ENCODE peak calls at places on chromosomes 5 and 9, in seven cellular contexts. One of them, this sample, is unnamed.

GRCh38 chr5:106415541-106415940 is 1255.2 kb downstream of the EFNA5 start:
- DNase-seq in HepG2: no peak
- DNase-seq in H1: no peak
- DNase-seq in HCT116: no peak
- DNase-seq in SK-N-SH: no peak
- DNase-seq in GM12878: no peak
- DNase-seq in K562: no peak
- DNase-seq in this sample: no peak

GRCh38 chr5:153005711-153006110 is 484.8 kb upstream of the GRIA1 start:
- DNase-seq in HepG2: no peak
- DNase-seq in H1: no peak
- DNase-seq in HCT116: no peak
- DNase-seq in SK-N-SH: no peak
- DNase-seq in GM12878: no peak
- DNase-seq in K562: no peak
- DNase-seq in this sample: no peak

GRCh38 chr9:106419737-106420136 is 443.2 kb upstream of the ZNF462 start:
- DNase-seq in HepG2: no peak
- DNase-seq in H1: no peak
- DNase-seq in HCT116: no peak
- DNase-seq in SK-N-SH: no peak
- DNase-seq in GM12878: no peak
- DNase-seq in K562: no peak
- DNase-seq in this sample: no peak

GRCh38 chr5:79853003-79853402 is 138.1 kb downstream of the MTX3 start:
- DNase-seq in HepG2: no peak
- DNase-seq in H1: no peak
- DNase-seq in HCT116: no peak
- DNase-seq in SK-N-SH: no peak
- DNase-seq in GM12878: no peak
- DNase-seq in K562: no peak
- DNase-seq in this sample: no peak

GRCh38 chr5:142248853-142249462 is 75.9 kb downstream of the SPRY4 start:
- DNase-seq in HepG2: no peak
- DNase-seq in H1: no peak
- DNase-seq in HCT116: no peak
- DNase-seq in SK-N-SH: no peak
- DNase-seq in GM12878: no peak
- DNase-seq in K562: peak
- DNase-seq in this sample: peak

GRCh38 chr5:33684760-33685159 is 207.0 kb downstream of the ADAMTS12 start:
- DNase-seq in HepG2: no peak
- DNase-seq in H1: no peak
- DNase-seq in HCT116: no peak
- DNase-seq in SK-N-SH: no peak
- DNase-seq in GM12878: no peak
- DNase-seq in K562: no peak
- DNase-seq in this sample: no peak

GRCh38 chr5:50564079-50564478 is 102.4 kb upstream of the PARP8 start:
- DNase-seq in HepG2: no peak
- DNase-seq in H1: no peak
- DNase-seq in HCT116: no peak
- DNase-seq in SK-N-SH: no peak
- DNase-seq in GM12878: peak
- DNase-seq in K562: no peak
- DNase-seq in this sample: no peak

GRCh38 chr9:133563286-133564213 is 29.0 kb downstream of the ADAMTSL2 start:
- DNase-seq in HepG2: no peak
- DNase-seq in H1: no peak
- DNase-seq in HCT116: no peak
- DNase-seq in SK-N-SH: peak
- DNase-seq in GM12878: no peak
- DNase-seq in K562: no peak
- DNase-seq in this sample: peak

GRCh38 chr5:137603891-137604290 is 104.8 kb upstream of the SPOCK1 start:
- DNase-seq in HepG2: no peak
- DNase-seq in H1: no peak
- DNase-seq in HCT116: no peak
- DNase-seq in SK-N-SH: no peak
- DNase-seq in GM12878: no peak
- DNase-seq in K562: no peak
- DNase-seq in this sample: no peak

GRCh38 chr5:148384389-148384756 is 615 bp downstream of the FBXO38 start:
- DNase-seq in HepG2: peak
- DNase-seq in H1: no peak
- DNase-seq in HCT116: no peak
- DNase-seq in SK-N-SH: peak
- DNase-seq in GM12878: no peak
- DNase-seq in K562: peak
- DNase-seq in this sample: no peak

GRCh38 chr5:123856736-123857135 is 344.8 kb downstream of the CSNK1G3 start:
- DNase-seq in HepG2: no peak
- DNase-seq in H1: no peak
- DNase-seq in HCT116: no peak
- DNase-seq in SK-N-SH: no peak
- DNase-seq in GM12878: no peak
- DNase-seq in K562: no peak
- DNase-seq in this sample: no peak

GRCh38 chr9:84501587-84501986 is 161.0 kb upstream of the SLC28A3 start:
- DNase-seq in HepG2: no peak
- DNase-seq in H1: no peak
- DNase-seq in HCT116: no peak
- DNase-seq in SK-N-SH: no peak
- DNase-seq in GM12878: no peak
- DNase-seq in K562: no peak
- DNase-seq in this sample: no peak

GRCh38 chr9:18906656-18907395 is 126.2 kb downstream of the SAXO1 start:
- DNase-seq in HepG2: no peak
- DNase-seq in H1: no peak
- DNase-seq in HCT116: no peak
- DNase-seq in SK-N-SH: no peak
- DNase-seq in GM12878: no peak
- DNase-seq in K562: no peak
- DNase-seq in this sample: no peak

GRCh38 chr5:150161242-150162141 is 5.1 kb upstream of the CDX1 start:
- DNase-seq in HepG2: peak
- DNase-seq in H1: peak
- DNase-seq in HCT116: peak
- DNase-seq in SK-N-SH: peak
- DNase-seq in GM12878: no peak
- DNase-seq in K562: peak
- DNase-seq in this sample: peak

GRCh38 chr5:177354716-177355115 is 3.0 kb upstream of the RGS14 start:
- DNase-seq in HepG2: no peak
- DNase-seq in H1: no peak
- DNase-seq in HCT116: no peak
- DNase-seq in SK-N-SH: no peak
- DNase-seq in GM12878: no peak
- DNase-seq in K562: no peak
- DNase-seq in this sample: no peak

GRCh38 chr5:125409496-125410351 is 663.3 kb upstream of the ZNF608 start:
- DNase-seq in HepG2: no peak
- DNase-seq in H1: no peak
- DNase-seq in HCT116: no peak
- DNase-seq in SK-N-SH: no peak
- DNase-seq in GM12878: no peak
- DNase-seq in K562: no peak
- DNase-seq in this sample: no peak

GRCh38 chr5:151284392-151284967 is 19.1 kb downstream of the SLC36A3 start:
- DNase-seq in HepG2: no peak
- DNase-seq in H1: peak
- DNase-seq in HCT116: peak
- DNase-seq in SK-N-SH: no peak
- DNase-seq in GM12878: no peak
- DNase-seq in K562: peak
- DNase-seq in this sample: no peak

GRCh38 chr5:96336351-96336985 is 96.6 kb downstream of the PCSK1 start:
- DNase-seq in HepG2: peak
- DNase-seq in H1: peak
- DNase-seq in HCT116: peak
- DNase-seq in SK-N-SH: peak
- DNase-seq in GM12878: no peak
- DNase-seq in K562: peak
- DNase-seq in this sample: peak

GRCh38 chr5:138033275-138033808 is 463 bp upstream of the FAM13B start:
- DNase-seq in HepG2: no peak
- DNase-seq in H1: no peak
- DNase-seq in HCT116: no peak
- DNase-seq in SK-N-SH: no peak
- DNase-seq in GM12878: no peak
- DNase-seq in K562: no peak
- DNase-seq in this sample: no peak

GRCh38 chr9:125233678-125234077 is 7.5 kb downstream of the HSPA5 start:
- DNase-seq in HepG2: no peak
- DNase-seq in H1: no peak
- DNase-seq in HCT116: no peak
- DNase-seq in SK-N-SH: no peak
- DNase-seq in GM12878: no peak
- DNase-seq in K562: no peak
- DNase-seq in this sample: no peak

GRCh38 chr9:135241381-135242380 is 154.2 kb downstream of the OLFM1 start:
- DNase-seq in HepG2: no peak
- DNase-seq in H1: no peak
- DNase-seq in HCT116: no peak
- DNase-seq in SK-N-SH: no peak
- DNase-seq in GM12878: no peak
- DNase-seq in K562: no peak
- DNase-seq in this sample: no peak

GRCh38 chr9:223167-223566 is 8.5 kb downstream of the DOCK8 start:
- DNase-seq in HepG2: no peak
- DNase-seq in H1: no peak
- DNase-seq in HCT116: no peak
- DNase-seq in SK-N-SH: no peak
- DNase-seq in GM12878: no peak
- DNase-seq in K562: no peak
- DNase-seq in this sample: no peak

GRCh38 chr9:98144076-98144475 is 25.1 kb upstream of the TRIM14 start:
- DNase-seq in HepG2: no peak
- DNase-seq in H1: no peak
- DNase-seq in HCT116: no peak
- DNase-seq in SK-N-SH: no peak
- DNase-seq in GM12878: no peak
- DNase-seq in K562: no peak
- DNase-seq in this sample: no peak

GRCh38 chr5:143008809-143009521 is 238.8 kb downstream of the ARHGAP26 start:
- DNase-seq in HepG2: no peak
- DNase-seq in H1: no peak
- DNase-seq in HCT116: peak
- DNase-seq in SK-N-SH: no peak
- DNase-seq in GM12878: peak
- DNase-seq in K562: no peak
- DNase-seq in this sample: no peak

GRCh38 chr9:131418143-131419028 is 24.5 kb downstream of the PRRC2B start:
- DNase-seq in HepG2: no peak
- DNase-seq in H1: no peak
- DNase-seq in HCT116: no peak
- DNase-seq in SK-N-SH: no peak
- DNase-seq in GM12878: no peak
- DNase-seq in K562: no peak
- DNase-seq in this sample: peak

DNA sequence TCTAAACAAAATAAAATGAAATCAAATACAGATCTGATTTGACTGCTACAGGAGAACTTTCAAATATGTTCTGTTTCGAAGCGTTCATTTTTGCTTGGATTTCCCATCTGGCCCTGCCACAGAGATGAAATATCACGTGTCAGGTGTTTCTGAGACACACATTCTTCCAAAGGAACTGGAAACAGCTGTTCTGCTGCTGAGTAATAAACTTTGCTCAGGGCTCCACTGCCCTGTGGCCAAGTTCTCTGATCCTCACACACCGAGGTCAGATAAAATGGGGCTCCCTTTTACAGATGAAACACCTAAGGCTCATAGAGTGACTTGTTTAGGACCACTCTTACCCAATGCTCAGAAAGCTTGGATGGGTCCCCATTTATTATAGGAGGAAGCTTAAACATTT is 42.5 kb downstream of the FRMPD1 start:
- DNase-seq in HepG2: no peak
- DNase-seq in H1: no peak
- DNase-seq in HCT116: no peak
- DNase-seq in SK-N-SH: no peak
- DNase-seq in GM12878: no peak
- DNase-seq in K562: no peak
- DNase-seq in this sample: no peak
- TF ChIP-seq JUND in HepG2: no peak
- TF ChIP-seq JUND in H1: no peak
- TF ChIP-seq JUND in HCT116: no peak
- TF ChIP-seq JUND in SK-N-SH: no peak
- TF ChIP-seq JUND in GM12878: no peak
- TF ChIP-seq JUND in K562: no peak
- TF ChIP-seq JUND in this sample: no peak

DNA sequence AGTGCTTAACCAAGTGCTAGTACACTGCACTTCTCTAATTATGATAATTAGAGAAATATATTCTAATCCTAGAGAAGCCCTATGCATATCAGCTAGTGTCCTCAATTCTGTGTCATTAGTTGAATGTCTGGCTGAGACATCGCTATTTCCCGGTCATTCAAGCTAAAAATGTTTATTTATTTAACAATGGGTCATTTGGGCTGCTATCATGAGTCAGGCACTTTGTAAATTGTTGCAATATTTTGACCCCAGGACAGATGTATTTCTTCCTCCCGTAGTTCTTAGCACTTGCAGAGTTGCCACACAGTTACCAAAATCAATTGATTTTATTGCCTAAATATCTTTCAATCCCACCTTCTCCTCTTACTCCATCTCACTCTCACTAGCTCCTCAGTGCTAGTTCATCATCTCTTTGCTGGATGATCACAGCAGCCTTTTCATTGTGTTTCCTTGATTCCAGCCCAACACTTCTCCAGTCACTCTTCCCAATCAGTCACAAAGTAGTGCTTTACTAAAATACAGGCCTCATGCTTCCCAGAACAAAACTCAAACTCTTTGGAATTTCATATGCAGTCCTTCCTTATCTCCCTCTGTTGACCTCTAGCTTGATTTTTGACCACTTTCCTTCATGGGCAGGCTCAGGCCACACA is 200.8 kb upstream of the PAPPA start:
- DNase-seq in HepG2: peak
- DNase-seq in H1: no peak
- DNase-seq in HCT116: no peak
- DNase-seq in SK-N-SH: no peak
- DNase-seq in GM12878: no peak
- DNase-seq in K562: no peak
- DNase-seq in this sample: no peak
- TF ChIP-seq JUND in HepG2: no peak
- TF ChIP-seq JUND in H1: no peak
- TF ChIP-seq JUND in HCT116: no peak
- TF ChIP-seq JUND in SK-N-SH: no peak
- TF ChIP-seq JUND in GM12878: no peak
- TF ChIP-seq JUND in K562: no peak
- TF ChIP-seq JUND in this sample: no peak

GRCh38 chr5:863244-863805 is 12.5 kb upstream of the ZDHHC11 start:
- DNase-seq in HepG2: no peak
- DNase-seq in H1: no peak
- DNase-seq in HCT116: no peak
- DNase-seq in SK-N-SH: no peak
- DNase-seq in GM12878: no peak
- DNase-seq in K562: no peak
- DNase-seq in this sample: no peak
- TF ChIP-seq JUND in HepG2: no peak
- TF ChIP-seq JUND in H1: no peak
- TF ChIP-seq JUND in HCT116: no peak
- TF ChIP-seq JUND in SK-N-SH: no peak
- TF ChIP-seq JUND in GM12878: no peak
- TF ChIP-seq JUND in K562: no peak
- TF ChIP-seq JUND in this sample: no peak

GRCh38 chr9:77820293-77820954 is 172.3 kb upstream of the GNA14 start:
- DNase-seq in HepG2: no peak
- DNase-seq in H1: no peak
- DNase-seq in HCT116: no peak
- DNase-seq in SK-N-SH: no peak
- DNase-seq in GM12878: no peak
- DNase-seq in K562: peak
- DNase-seq in this sample: no peak
- TF ChIP-seq JUND in HepG2: no peak
- TF ChIP-seq JUND in H1: no peak
- TF ChIP-seq JUND in HCT116: no peak
- TF ChIP-seq JUND in SK-N-SH: peak
- TF ChIP-seq JUND in GM12878: no peak
- TF ChIP-seq JUND in K562: peak
- TF ChIP-seq JUND in this sample: no peak

This sample was measured in T47D.